ENCODE peak calls at places on chromosomes 13 and 19, in seven cellular contexts. K is AG08396, E is germinal center, V is C1 segment of cervical spinal cord, U is colonic mucosa, B is H9, R is kidney. A is an unnamed sample.

GRCh38 chr13:22062478-22063205 is 391.8 kb downstream of the FGF9 start:
- DNase-seq in U (no peak), B (no peak), R (no peak), V (no peak), K (peak), E (no peak), A (no peak)

GRCh38 chr19:12833418-12833746 is 997 bp downstream of the RTBDN start:
- DNase-seq in V (no peak), R (no peak), U (no peak), E (no peak), B (no peak), K (no peak), A (no peak)

GRCh38 chr19:7868671-7869452 is 5.3 kb downstream of the PRR36 start:
- DNase-seq in B (peak), R (peak), V (peak), K (peak), E (peak), U (peak), A (peak)

GRCh38 chr13:23322353-23323336 is 110.9 kb downstream of the SACS start:
- DNase-seq in U (no peak), E (no peak), V (no peak), R (no peak), K (no peak), B (no peak), A (no peak)

GRCh38 chr13:111662451-111662850 is 342.0 kb downstream of the TEX29 start:
- DNase-seq in V (no peak), B (peak), R (no peak), K (no peak), U (no peak), E (no peak), A (no peak)

GRCh38 chr13:33058816-33059215 is 42.6 kb downstream of the KL start:
- DNase-seq in E (no peak), V (no peak), K (no peak), R (no peak), U (no peak), B (no peak), A (no peak)

GRCh38 chr13:52848455-52849190 is at the start of gene PCDH8:
- DNase-seq in R (no peak), V (no peak), U (no peak), K (no peak), E (no peak), B (peak), A (peak)

GRCh38 chr19:11088508-11089253 is 582 bp upstream of the LDLR start:
- DNase-seq in K (no peak), E (no peak), R (no peak), U (peak), B (no peak), V (peak), A (no peak)

GRCh38 chr13:76168661-76169060 is 532.5 kb downstream of the LMO7 start:
- DNase-seq in R (no peak), U (no peak), V (no peak), B (no peak), E (no peak), K (no peak), A (no peak)

GRCh38 chr19:13790354-13790753 is 4.9 kb upstream of the ZSWIM4 start:
- DNase-seq in B (no peak), K (no peak), R (no peak), U (no peak), E (no peak), V (no peak), A (no peak)

GRCh38 chr13:32022292-32022691 is 9.3 kb upstream of the FRY start:
- DNase-seq in K (no peak), R (no peak), U (no peak), V (no peak), B (no peak), E (no peak), A (no peak)

GRCh38 chr19:38047048-38047435 is 140.0 kb downstream of the SIPA1L3 start:
- DNase-seq in U (no peak), K (no peak), E (no peak), V (no peak), B (no peak), R (no peak), A (no peak)

GRCh38 chr19:53624776-53625540 is 6.8 kb upstream of the DPRX start:
- DNase-seq in K (no peak), B (no peak), E (no peak), U (no peak), R (no peak), V (no peak), A (no peak)

GRCh38 chr19:39223703-39224279 is 19.7 kb upstream of the SYCN start:
- DNase-seq in E (no peak), B (peak), U (no peak), R (no peak), V (no peak), K (peak), A (no peak)

GRCh38 chr19:4589579-4590410 is 30.3 kb upstream of the SEMA6B start:
- DNase-seq in K (no peak), V (no peak), E (peak), R (no peak), B (no peak), U (no peak), A (no peak)

GRCh38 chr13:73984201-73984600 is 150.0 kb downstream of the KLF12 start:
- DNase-seq in B (no peak), R (no peak), E (no peak), V (no peak), K (no peak), U (no peak), A (peak)

A was measured in occipital lobe.